ENCODE peak calls at places on chromosomes 13 and 19, in ten cellular contexts. A is NT2/D1; E is Kasumi-1; R is Calu3; Q is activated gamma-delta T cell treated with Interleukin-2 at 50 U/mL for 16 hours; U is CD8-positive, alpha-beta memory T cell; F is WTC11; G is activated CD4-positive, alpha-beta T cell treated with anti-CD3 and anti-CD28 coated beads, Interleukin-2, amount 10 ng/mL, durations not matched to agents 24 days and 14 days; B is HFFc6; T is naive thymus-derived CD8-positive, alpha-beta T cell. V is an unnamed sample.

GRCh38 chr19:45994456-45994988 is 745 bp upstream of the CCDC61 start:
- DNase-seq in F (no peak), U (no peak), G (no peak), A (no peak), B (no peak), E (no peak), T (no peak), R (no peak), Q (no peak), V (no peak)

GRCh38 chr19:36547001-36547732 is 19.1 kb upstream of the ZNF260 start:
- DNase-seq in R (no peak), T (no peak), F (no peak), E (no peak), U (no peak), B (no peak), Q (no peak), A (no peak), G (no peak), V (no peak)

GRCh38 chr13:27379126-27379525 is 45.3 kb upstream of the GTF3A start:
- DNase-seq in T (no peak), E (no peak), A (no peak), G (no peak), Q (no peak), B (no peak), U (no peak), R (no peak), F (no peak), V (no peak)

GRCh38 chr19:1397838-1398237 is 3.5 kb downstream of the GAMT start:
- DNase-seq in F (no peak), R (no peak), U (no peak), Q (no peak), G (no peak), E (no peak), B (no peak), T (no peak), A (no peak), V (no peak)

GRCh38 chr13:111954681-111955411 is 112.1 kb upstream of the SOX1 start:
- DNase-seq in G (no peak), R (no peak), A (no peak), Q (no peak), F (no peak), U (no peak), B (no peak), E (no peak), T (no peak), V (no peak)

GRCh38 chr13:22412452-22412851 is 741.6 kb downstream of the FGF9 start:
- DNase-seq in T (no peak), G (no peak), F (no peak), A (no peak), Q (no peak), B (no peak), R (no peak), U (no peak), E (no peak), V (no peak)

GRCh38 chr13:98813993-98814392 is 61.5 kb upstream of the SLC15A1 start:
- DNase-seq in B (peak; percentile 10), R (no peak), E (no peak), A (no peak), G (no peak), T (no peak), Q (no peak), F (no peak), U (no peak), V (no peak)

GRCh38 chr13:97257800-97258799 is 36.0 kb downstream of the MBNL2 start:
- DNase-seq in B (peak; percentile 90), Q (no peak), U (no peak), G (peak; percentile 67), F (peak; percentile 55), A (no peak), R (peak; percentile 54), T (no peak), E (no peak), V (no peak)

GRCh38 chr13:42821437-42821836 is 40.1 kb downstream of the FAM216B start:
- DNase-seq in Q (no peak), E (no peak), G (peak; percentile 8), F (no peak), B (peak; percentile 16), U (no peak), R (no peak), A (no peak), T (no peak), V (no peak)

GRCh38 chr13:114106526-114106925 is 25.9 kb downstream of the RASA3 start:
- DNase-seq in U (no peak), E (no peak), G (no peak), R (no peak), Q (no peak), T (peak; percentile 0), A (no peak), F (no peak), B (no peak), V (no peak)

GRCh38 chr13:106661236-106661635 is 93.3 kb upstream of the ARGLU1 start:
- DNase-seq in Q (no peak), R (no peak), G (no peak), B (no peak), E (no peak), A (no peak), T (no peak), F (no peak), U (no peak), V (no peak)

GRCh38 chr19:16141043-16141442 is 2.4 kb upstream of the HSH2D start:
- DNase-seq in T (no peak), F (no peak), U (no peak), R (no peak), E (peak; percentile 31), G (no peak), B (no peak), A (no peak), Q (no peak), V (peak; percentile 45)

GRCh38 chr19:8596168-8596567 is 14.3 kb downstream of the ADAMTS10 start:
- DNase-seq in A (no peak), T (no peak), U (no peak), F (no peak), E (no peak), Q (no peak), G (no peak), R (no peak), B (no peak), V (no peak)

GRCh38 chr19:39297931-39298634 is 1.9 kb downstream of the IFNL1 start:
- DNase-seq in U (peak; percentile 52), E (no peak), A (no peak), B (no peak), R (no peak), Q (peak; percentile 76), G (peak; percentile 89), F (no peak), T (peak; percentile 52), V (no peak)

GRCh38 chr13:51801631-51802099 is 2.3 kb downstream of the DHRS12 start:
- DNase-seq in Q (no peak), G (peak; percentile 56), E (no peak), U (no peak), R (peak; percentile 50), F (no peak), A (peak; percentile 57), T (no peak), B (no peak), V (no peak)